ENCODE peak calls at places on chromosomes 11 and 22, in four cellular contexts. D, G, O and E are unnamed samples.
A peak's percentile ranks its signal among the peaks of the same experiment; 100 is the strongest.

GRCh38 chr11:62604460-62605130 is 2.9 kb upstream of the MTA2 start:
- DNase-seq in G (no peak), O (no peak), D (peak; percentile 85), E (no peak)

GRCh38 chr11:20162340-20162739 is 2.1 kb upstream of the DBX1 start:
- DNase-seq in O (no peak), D (peak; percentile 54), G (no peak), E (no peak)

GRCh38 chr11:104602643-104603042 is 295.6 kb downstream of the CASP12 start:
- DNase-seq in D (no peak), G (peak; percentile 23), O (peak; percentile 10), E (no peak)

GRCh38 chr11:67600324-67601029 is 6.3 kb upstream of the NDUFV1 start:
- DNase-seq in D (no peak), O (no peak), G (no peak), E (no peak)

GRCh38 chr11:120810251-120810650 is 213.7 kb upstream of the TBCEL start:
- DNase-seq in D (no peak), O (peak; percentile 51), G (no peak), E (no peak)

GRCh38 chr22:30192427-30192826 is 54.1 kb downstream of the LIF start:
- DNase-seq in O (no peak), G (peak; percentile 80), D (no peak), E (no peak)

GRCh38 chr22:24429411-24430365 is 2.3 kb downstream of the ADORA2A start:
- DNase-seq in D (no peak), O (peak; percentile 22), G (peak; percentile 36), E (peak; percentile 78)

GRCh38 chr11:129090056-129090455 is 102.1 kb downstream of the ARHGAP32 start:
- DNase-seq in G (peak; percentile 25), D (no peak), O (peak; percentile 56), E (no peak)

GRCh38 chr11:2592559-2593392 is 107.0 kb downstream of the KCNQ1OT1 start:
- DNase-seq in D (no peak), G (no peak), O (no peak), E (peak; percentile 61)

GRCh38 chr11:128916037-128916572 is 24.9 kb downstream of the KCNJ5 start:
- DNase-seq in G (no peak), D (no peak), O (no peak), E (peak; percentile 39)

GRCh38 chr11:61011239-61011870 is 39.9 kb downstream of the CD6 start:
- DNase-seq in O (no peak), D (no peak), G (no peak), E (no peak)

GRCh38 chr22:35582861-35583670 is 34.1 kb downstream of the MB start:
- DNase-seq in D (peak; percentile 86), G (peak; percentile 70), O (peak; percentile 65), E (peak; percentile 66)

GRCh38 chr11:28877366-28877765 is 769.2 kb downstream of the METTL15 start:
- DNase-seq in O (no peak), D (no peak), G (peak; percentile 29), E (no peak)

GRCh38 chr11:62024975-62025374 is 57.5 kb upstream of the FTH1 start:
- DNase-seq in D (no peak), O (no peak), G (no peak), E (no peak)

GRCh38 chr11:9002920-9003572 is 755 bp downstream of the NRIP3 start:
- DNase-seq in O (no peak), G (no peak), D (no peak), E (no peak)

GRCh38 chr11:2736577-2737225 is 36.9 kb upstream of the KCNQ1OT1 start:
- DNase-seq in G (no peak), D (no peak), O (no peak), E (peak; percentile 60)

GRCh38 chr22:38137876-38138687 is 27.6 kb upstream of the BAIAP2L2 start:
- DNase-seq in D (no peak), G (no peak), O (no peak), E (peak; percentile 33)

GRCh38 chr11:105903113-105903512 is 118.9 kb downstream of the MSANTD4 start:
- DNase-seq in D (peak; percentile 15), O (peak; percentile 30), G (no peak), E (no peak)

GRCh38 chr11:35218956-35219355 is 80.0 kb downstream of the CD44 start:
- DNase-seq in D (no peak), G (no peak), O (peak; percentile 87), E (no peak)

GRCh38 chr11:35214792-35215193 is 75.8 kb downstream of the CD44 start:
- DNase-seq in O (peak; percentile 97), D (peak; percentile 34), G (peak; percentile 82), E (no peak)

GRCh38 chr11:35214181-35214770 is 75.3 kb downstream of the CD44 start:
- DNase-seq in G (peak; percentile 16), O (no peak), D (no peak), E (no peak)

GRCh38 chr11:35215945-35216344 is 77.0 kb downstream of the CD44 start:
- DNase-seq in D (no peak), G (no peak), O (no peak), E (no peak)

GRCh38 chr11:35216962-35217667 is 78.1 kb downstream of the CD44 start:
- DNase-seq in G (no peak), O (no peak), D (no peak), E (no peak)
- H3K9ac ChIP-seq in G (no peak overlapping the region), O (no peak overlapping the region), D (no peak overlapping the region), E (no peak overlapping the region)

GRCh38 chr11:74055938-74056337 is 47.1 kb upstream of the UCP3 start:
- DNase-seq in D (no peak), G (peak; percentile 91), O (peak; percentile 88), E (no peak)
- H3K9ac ChIP-seq in D (no peak overlapping the region), G (peak overlapping the region; percentile 19), O (no peak overlapping the region), E (no peak overlapping the region)

DNA sequence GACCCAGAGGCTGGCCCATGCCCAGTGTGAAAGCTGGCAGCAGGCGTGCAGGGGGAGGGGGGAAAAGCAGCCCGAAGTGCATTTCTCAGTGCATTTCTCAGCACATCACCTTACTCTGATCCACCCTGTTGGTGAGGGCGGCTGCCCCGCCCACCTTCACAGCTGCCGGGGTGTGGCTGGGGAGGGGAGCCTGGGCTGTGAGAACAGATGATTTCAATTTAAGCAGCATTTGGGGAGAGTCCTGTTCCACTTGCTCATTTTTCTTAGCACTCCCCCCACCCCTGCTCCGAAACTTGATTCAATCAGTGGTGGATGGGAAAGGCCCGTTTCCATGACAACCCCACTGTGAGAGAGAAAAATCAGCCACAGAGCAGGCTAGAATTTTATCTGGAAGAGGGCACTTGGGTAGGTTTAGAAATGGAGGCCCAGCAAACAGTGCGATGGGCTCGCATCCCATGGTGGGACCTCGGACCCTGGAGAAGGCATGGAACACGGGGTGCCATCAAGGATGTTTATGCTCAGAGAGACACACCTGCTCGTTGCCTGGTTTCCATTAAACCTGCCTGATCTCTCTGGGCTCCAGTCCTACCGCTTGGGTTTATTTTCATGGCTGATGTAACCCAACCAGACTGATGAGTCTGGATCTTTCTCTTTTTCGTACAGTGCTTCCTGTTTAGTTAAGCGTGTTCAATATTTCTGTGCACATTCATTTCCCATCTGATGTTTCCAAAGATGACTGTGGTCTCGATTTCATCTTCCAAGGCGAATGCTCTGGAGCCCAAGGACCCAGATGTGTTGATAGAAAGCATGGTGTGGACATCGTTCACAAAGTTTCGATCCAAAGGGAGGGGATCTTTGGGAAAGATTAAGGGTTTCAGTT is 84.5 kb downstream of the SNX19 start:
- DNase-seq in D (peak; percentile 45), O (peak; percentile 22), G (peak; percentile 29), E (no peak)
- H3K9ac ChIP-seq in D (no peak overlapping the region), O (no peak overlapping the region), G (no peak overlapping the region), E (no peak overlapping the region)

DNA sequence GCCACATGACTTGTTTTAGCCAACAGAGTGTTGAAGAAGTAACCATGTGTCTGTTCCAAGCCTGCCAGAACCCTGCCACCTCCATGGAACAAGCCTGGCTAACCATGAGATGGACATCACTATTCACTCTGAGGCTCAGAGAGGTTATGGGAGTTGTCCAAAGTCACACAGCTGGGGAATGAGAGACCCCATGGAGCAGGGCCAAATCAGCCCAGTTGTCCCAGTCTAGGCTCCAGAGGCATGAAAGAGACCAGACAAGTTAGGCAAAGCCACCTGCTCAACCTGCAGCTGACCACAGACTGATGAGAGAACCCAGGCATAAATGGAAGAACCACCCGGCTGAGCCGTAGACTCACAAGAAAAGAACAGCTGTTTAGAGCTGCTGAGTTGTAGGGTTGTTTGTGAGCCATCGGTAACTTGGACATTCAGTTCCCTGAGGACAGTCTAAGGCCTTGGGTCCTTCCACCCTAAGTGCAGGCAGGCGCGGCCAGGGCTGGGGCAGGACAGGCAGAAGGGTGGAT is 74.7 kb upstream of the PHF21B start:
- DNase-seq in O (no peak), G (no peak), D (no peak), E (no peak)
- H3K9ac ChIP-seq in O (no peak overlapping the region), G (no peak overlapping the region), D (no peak overlapping the region), E (no peak overlapping the region)

GRCh38 chr11:64763804-64764611 is 4.2 kb upstream of the PYGM start:
- DNase-seq in D (peak; percentile 43), O (no peak), G (no peak), E (peak; percentile 51)

GRCh38 chr11:64765291-64765803 is 5.6 kb upstream of the PYGM start:
- DNase-seq in O (no peak), G (no peak), D (peak; percentile 45), E (peak; percentile 70)

GRCh38 chr11:64764753-64765152 is 5.0 kb upstream of the PYGM start:
- DNase-seq in D (no peak), O (no peak), G (no peak), E (no peak)

GRCh38 chr11:64762277-64762915 is 2.6 kb upstream of the PYGM start:
- DNase-seq in G (peak; percentile 28), O (no peak), D (no peak), E (peak; percentile 74)

DNA sequence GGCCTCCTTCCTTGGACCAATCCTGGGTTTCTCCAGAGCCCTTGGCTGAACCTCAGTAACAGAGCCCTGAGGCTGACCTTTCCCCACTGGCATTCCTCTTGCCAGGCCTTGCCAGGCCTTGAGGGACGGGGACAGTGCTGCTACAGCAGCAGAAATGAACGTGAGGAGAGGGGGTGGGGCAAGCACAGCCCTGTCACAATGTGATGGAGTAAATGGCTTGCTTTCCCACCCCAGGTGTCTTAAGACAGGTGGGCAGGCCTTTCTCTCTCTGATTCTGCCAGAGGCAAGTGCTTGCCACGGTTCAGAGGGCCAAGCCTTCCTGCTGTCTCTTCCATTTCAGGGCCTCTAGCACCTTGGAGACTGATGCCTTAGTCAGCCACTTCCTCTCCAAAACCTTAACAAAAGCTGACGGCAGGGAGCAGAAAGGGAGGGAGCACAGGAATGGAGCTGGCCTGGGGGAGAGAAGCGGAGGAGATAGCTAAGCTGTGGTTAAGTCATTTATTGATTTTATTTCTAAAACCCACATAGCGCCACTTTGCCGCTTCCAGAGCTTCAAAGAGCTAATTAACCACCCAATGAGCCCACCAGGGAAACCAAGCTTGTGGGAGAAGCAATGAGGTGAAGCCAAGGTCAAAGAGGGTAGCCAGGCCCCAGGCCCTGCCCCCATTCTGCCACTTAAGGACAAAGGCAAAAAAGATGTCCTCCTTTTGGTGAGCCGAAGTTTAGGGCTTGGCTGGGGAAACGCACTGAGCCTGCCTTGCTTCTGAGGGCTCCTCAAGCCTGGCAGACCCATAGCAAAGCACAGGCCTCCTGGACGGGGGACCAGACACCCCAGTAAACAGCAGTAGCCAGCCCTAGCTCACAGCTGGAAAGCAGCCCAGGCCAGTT is 3.4 kb upstream of the PYGM start:
- DNase-seq in D (peak; percentile 47), G (no peak), O (peak; percentile 79), E (peak; percentile 82)
- H3K9ac ChIP-seq in D (no peak overlapping the region), G (no peak overlapping the region), O (no peak overlapping the region), E (peak overlapping the region; percentile 17)